ENCODE peak calls at places on chromosome 15, in seven cellular contexts. One of them, this sample, is unnamed.

GRCh38 chr15:47386459-47386858 is 330.8 kb upstream of the SEMA6D start:
- DNase-seq in Peyer's patch: no peak
- DNase-seq in activated CD4-positive, alpha-beta T cell treated with anti-CD3 and anti-CD28 coated beads for 24 hours: no peak
- DNase-seq in astrocyte of the spinal cord: no peak
- DNase-seq in activated CD4-positive, CD25-positive, alpha-beta regulatory T cell: no peak
- DNase-seq in HS-5: no peak
- DNase-seq in naive thymus-derived CD4-positive, alpha-beta T cell: no peak
- DNase-seq in this sample: no peak

GRCh38 chr15:100635406-100636071 is 33.1 kb downstream of the ASB7 start:
- DNase-seq in Peyer's patch: no peak
- DNase-seq in activated CD4-positive, alpha-beta T cell treated with anti-CD3 and anti-CD28 coated beads for 24 hours: no peak
- DNase-seq in astrocyte of the spinal cord: no peak
- DNase-seq in activated CD4-positive, CD25-positive, alpha-beta regulatory T cell: no peak
- DNase-seq in HS-5: no peak
- DNase-seq in naive thymus-derived CD4-positive, alpha-beta T cell: no peak
- DNase-seq in this sample: no peak

GRCh38 chr15:26628879-26629529 is 143.9 kb downstream of the GABRB3 start:
- DNase-seq in Peyer's patch: peak
- DNase-seq in activated CD4-positive, alpha-beta T cell treated with anti-CD3 and anti-CD28 coated beads for 24 hours: no peak
- DNase-seq in astrocyte of the spinal cord: no peak
- DNase-seq in activated CD4-positive, CD25-positive, alpha-beta regulatory T cell: no peak
- DNase-seq in HS-5: peak
- DNase-seq in naive thymus-derived CD4-positive, alpha-beta T cell: no peak
- DNase-seq in this sample: no peak

GRCh38 chr15:93253656-93254055 is 164.6 kb upstream of the RGMA start:
- DNase-seq in Peyer's patch: no peak
- DNase-seq in activated CD4-positive, alpha-beta T cell treated with anti-CD3 and anti-CD28 coated beads for 24 hours: no peak
- DNase-seq in astrocyte of the spinal cord: no peak
- DNase-seq in activated CD4-positive, CD25-positive, alpha-beta regulatory T cell: no peak
- DNase-seq in HS-5: no peak
- DNase-seq in naive thymus-derived CD4-positive, alpha-beta T cell: no peak
- DNase-seq in this sample: no peak

GRCh38 chr15:35305031-35305555 is 220.0 kb upstream of the NANOGP8 start:
- DNase-seq in Peyer's patch: no peak
- DNase-seq in activated CD4-positive, alpha-beta T cell treated with anti-CD3 and anti-CD28 coated beads for 24 hours: no peak
- DNase-seq in astrocyte of the spinal cord: peak
- DNase-seq in activated CD4-positive, CD25-positive, alpha-beta regulatory T cell: no peak
- DNase-seq in HS-5: no peak
- DNase-seq in naive thymus-derived CD4-positive, alpha-beta T cell: no peak
- DNase-seq in this sample: no peak

GRCh38 chr15:68333775-68334470 is 56.4 kb downstream of the FEM1B start:
- DNase-seq in Peyer's patch: no peak
- DNase-seq in activated CD4-positive, alpha-beta T cell treated with anti-CD3 and anti-CD28 coated beads for 24 hours: no peak
- DNase-seq in astrocyte of the spinal cord: peak
- DNase-seq in activated CD4-positive, CD25-positive, alpha-beta regulatory T cell: no peak
- DNase-seq in HS-5: no peak
- DNase-seq in naive thymus-derived CD4-positive, alpha-beta T cell: no peak
- DNase-seq in this sample: no peak

GRCh38 chr15:67411491-67411890 is 109.4 kb upstream of the C15orf61 start:
- DNase-seq in Peyer's patch: no peak
- DNase-seq in activated CD4-positive, alpha-beta T cell treated with anti-CD3 and anti-CD28 coated beads for 24 hours: no peak
- DNase-seq in astrocyte of the spinal cord: no peak
- DNase-seq in activated CD4-positive, CD25-positive, alpha-beta regulatory T cell: no peak
- DNase-seq in HS-5: no peak
- DNase-seq in naive thymus-derived CD4-positive, alpha-beta T cell: no peak
- DNase-seq in this sample: no peak

GRCh38 chr15:33592864-33593263 is 282.1 kb downstream of the RYR3 start:
- DNase-seq in Peyer's patch: no peak
- DNase-seq in activated CD4-positive, alpha-beta T cell treated with anti-CD3 and anti-CD28 coated beads for 24 hours: no peak
- DNase-seq in astrocyte of the spinal cord: no peak
- DNase-seq in activated CD4-positive, CD25-positive, alpha-beta regulatory T cell: no peak
- DNase-seq in HS-5: no peak
- DNase-seq in naive thymus-derived CD4-positive, alpha-beta T cell: no peak
- DNase-seq in this sample: no peak

GRCh38 chr15:44181410-44181809 is 13.7 kb downstream of the FRMD5 start:
- DNase-seq in Peyer's patch: no peak
- DNase-seq in activated CD4-positive, alpha-beta T cell treated with anti-CD3 and anti-CD28 coated beads for 24 hours: no peak
- DNase-seq in astrocyte of the spinal cord: no peak
- DNase-seq in activated CD4-positive, CD25-positive, alpha-beta regulatory T cell: no peak
- DNase-seq in HS-5: no peak
- DNase-seq in naive thymus-derived CD4-positive, alpha-beta T cell: no peak
- DNase-seq in this sample: no peak

This sample was measured in NCI-H1048.